ENCODE peak calls at places on chromosome 9, in six cellular contexts. L, D, H, E, Y and W are unnamed samples. For H3F3A, the result is how much of the 10 kb centered on the place peaks cover.

GRCh38 chr9:137244486-137245449 is 3.7 kb downstream of the TUBB4B start:
- DNase-seq in L (no peak), H (no peak), E (peak), D (peak), Y (no peak), W (peak)

GRCh38 chr9:131513177-131513576 is 10.5 kb downstream of the POMT1 start:
- DNase-seq in L (no peak), Y (no peak), D (no peak), H (no peak), E (no peak), W (no peak)

GRCh38 chr9:13806731-13807130 is 507.2 kb downstream of the NFIB start:
- DNase-seq in Y (no peak), E (no peak), L (no peak), D (no peak), H (no peak), W (no peak)

GRCh38 chr9:96858670-96859069 is 4.4 kb upstream of the ZNF782 start:
- DNase-seq in H (no peak), E (no peak), L (no peak), Y (no peak), D (no peak), W (no peak)

GRCh38 chr9:124040935-124041816 is 29.6 kb downstream of the LHX2 start:
- DNase-seq in D (no peak), E (peak), L (peak), H (peak), Y (peak), W (peak)

GRCh38 chr9:91028166-91028827 is 226.7 kb downstream of the SYK start:
- DNase-seq in E (no peak), D (no peak), L (peak), H (no peak), Y (no peak), W (no peak)

GRCh38 chr9:131530546-131530929 is 525 bp downstream of the UCK1 start:
- DNase-seq in L (peak), Y (peak), D (peak), E (peak), H (peak), W (peak)

GRCh38 chr9:23492126-23493002 is 333.7 kb downstream of the ELAVL2 start:
- DNase-seq in Y (peak), E (peak), H (peak), D (peak), L (peak), W (peak)

GRCh38 chr9:79482078-79482477 is 89.7 kb upstream of the TLE4 start:
- DNase-seq in Y (no peak), D (no peak), H (no peak), L (no peak), E (no peak), W (no peak)

GRCh38 chr9:128372188-128372641 is 1.0 kb downstream of the URM1 start:
- DNase-seq in Y (no peak), D (peak), E (no peak), L (no peak), H (no peak), W (peak)

GRCh38 chr9:3916984-3917383 is 382.9 kb downstream of the GLIS3 start:
- DNase-seq in E (no peak), L (no peak), H (no peak), Y (no peak), D (peak), W (peak)

GRCh38 chr9:81637276-81637675 is 52.1 kb downstream of the TLE1 start:
- DNase-seq in H (no peak), D (no peak), Y (no peak), E (no peak), L (no peak), W (no peak)

GRCh38 chr9:86097510-86098224 is 1.7 kb downstream of the GOLM1 start:
- DNase-seq in E (no peak), H (no peak), D (peak), Y (peak), L (peak), W (no peak)

GRCh38 chr9:89527084-89527483 is 29.2 kb upstream of the SEMA4D start:
- DNase-seq in H (no peak), L (no peak), D (no peak), Y (no peak), E (no peak), W (no peak)

GRCh38 chr9:35774907-35775635 is 16.3 kb upstream of the NPR2 start:
- DNase-seq in Y (no peak), E (peak), D (no peak), H (no peak), L (peak), W (no peak)

GRCh38 chr9:75176037-75176436 is 87.7 kb downstream of the OSTF1 start:
- DNase-seq in L (no peak), E (no peak), D (no peak), Y (no peak), H (no peak), W (no peak)

GRCh38 chr9:13427587-13427986 is 148.1 kb upstream of the MPDZ start:
- DNase-seq in L (peak), Y (peak), D (peak), H (peak), E (peak), W (peak)

GRCh38 chr9:69139596-69139995 is 34.5 kb upstream of the TJP2 start:
- DNase-seq in L (no peak), H (no peak), Y (no peak), D (no peak), E (no peak), W (no peak)

GRCh38 chr9:106829666-106830408 is 33.1 kb upstream of the ZNF462 start:
- DNase-seq in Y (no peak), D (no peak), L (peak), E (no peak), H (no peak), W (no peak)

DNA sequence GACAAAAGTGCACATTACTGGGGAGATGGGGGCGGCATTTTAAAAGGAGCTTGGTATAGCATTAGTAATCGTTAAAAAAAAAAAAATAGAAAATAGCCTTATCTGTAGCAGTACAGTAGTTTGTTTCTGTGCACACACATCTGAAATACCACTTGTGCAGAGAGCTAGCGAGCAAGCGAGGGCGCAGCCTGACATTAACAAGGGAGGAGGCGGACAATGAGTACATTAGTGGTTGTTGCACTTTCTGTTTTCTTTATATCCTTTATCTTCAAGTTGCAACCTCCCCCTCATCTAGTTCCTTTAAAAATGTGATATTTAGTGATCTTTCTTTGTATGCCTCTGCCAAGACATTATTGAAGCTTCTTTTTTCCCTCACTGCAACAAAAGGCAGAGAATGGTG is 880 bp upstream of the PTPDC1 start:
- DNase-seq in D (no peak), H (no peak), Y (no peak), E (no peak), L (no peak), W (no peak)
- TF ChIP-seq EZH2phosphoT487 in D (no peak), H (no peak), Y (no peak), E (no peak), L (no peak), W (no peak)

GRCh38 chr9:133657120-133657661 is 21.0 kb downstream of the DBH start:
- DNase-seq in E (no peak), Y (no peak), H (no peak), D (no peak), L (no peak), W (peak)

GRCh38 chr9:133659566-133659965 is 23.4 kb downstream of the DBH start:
- DNase-seq in L (no peak), E (no peak), H (no peak), D (no peak), Y (no peak), W (no peak)

GRCh38 chr9:133655701-133656100 is 19.5 kb downstream of the DBH start:
- DNase-seq in L (no peak), D (no peak), E (no peak), H (no peak), Y (no peak), W (no peak)

GRCh38 chr9:133656211-133657119 is 20.3 kb downstream of the DBH start:
- DNase-seq in Y (no peak), E (no peak), L (no peak), H (no peak), D (no peak), W (no peak)

GRCh38 chr9:133658442-133659431 is 22.6 kb downstream of the DBH start:
- DNase-seq in D (peak), L (no peak), Y (no peak), E (peak), H (no peak), W (peak)
- H2AFZ ChIP-seq in D (peak), L (no peak), Y (no peak), E (peak), H (no peak), W (peak)

DNA sequence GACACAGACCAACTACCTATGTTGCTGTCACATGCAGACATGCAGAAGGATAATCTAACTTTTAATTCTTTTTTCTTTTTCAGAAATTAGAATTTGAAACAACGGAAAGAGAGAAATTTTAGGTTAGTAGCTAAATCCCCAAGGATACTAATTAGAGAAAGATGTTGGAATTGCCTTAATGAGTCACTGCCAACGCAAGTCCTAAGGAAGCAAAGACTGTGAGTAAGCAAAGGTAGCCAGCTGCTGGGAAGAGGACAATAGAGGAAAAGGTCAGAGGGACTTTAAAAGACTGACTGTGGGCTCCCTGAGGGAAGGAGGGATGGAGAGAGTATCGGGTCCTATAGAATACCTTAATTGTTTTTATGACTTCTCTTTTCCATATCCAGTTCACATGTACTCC is 461.9 kb upstream of the PAPPA start:
- DNase-seq in E (no peak), D (peak), L (no peak), Y (no peak), H (no peak), W (peak)
- H3F3A ChIP-seq in E (under half), D (under half), L (under half), Y (under half), H (under half), W (half or more)

GRCh38 chr9:573551-574410 is 267.7 kb upstream of the DMRT1 start:
- DNase-seq in E (peak), Y (no peak), L (peak), H (no peak), D (no peak), W (no peak)
- TF ChIP-seq EZH2phosphoT487 in E (no peak), Y (no peak), L (no peak), H (no peak), D (no peak), W (no peak)

DNA sequence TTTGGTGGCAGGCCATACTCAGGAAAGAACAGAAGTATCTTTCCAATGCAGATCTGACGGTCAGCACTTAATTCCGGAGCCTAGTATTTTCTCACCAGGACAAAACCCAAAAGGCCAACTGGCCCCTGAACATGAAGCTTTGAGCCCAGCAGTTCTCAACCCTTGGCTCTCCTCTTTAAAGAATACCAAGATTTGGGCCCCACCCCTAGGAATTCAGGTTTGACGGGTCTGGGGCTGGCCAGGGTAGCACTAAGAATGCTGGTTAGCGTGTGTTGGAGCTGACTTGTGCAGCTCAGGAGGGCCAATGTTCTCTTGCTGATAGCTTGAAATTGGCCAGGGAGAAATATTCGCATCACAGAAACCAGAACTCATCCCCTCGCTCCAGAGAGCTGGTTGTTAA is 88.3 kb upstream of the PTCH1 start:
- DNase-seq in E (peak), L (peak), Y (no peak), H (no peak), D (peak), W (no peak)
- H2AFZ ChIP-seq in E (no peak), L (no peak), Y (no peak), H (no peak), D (no peak), W (no peak)

DNA sequence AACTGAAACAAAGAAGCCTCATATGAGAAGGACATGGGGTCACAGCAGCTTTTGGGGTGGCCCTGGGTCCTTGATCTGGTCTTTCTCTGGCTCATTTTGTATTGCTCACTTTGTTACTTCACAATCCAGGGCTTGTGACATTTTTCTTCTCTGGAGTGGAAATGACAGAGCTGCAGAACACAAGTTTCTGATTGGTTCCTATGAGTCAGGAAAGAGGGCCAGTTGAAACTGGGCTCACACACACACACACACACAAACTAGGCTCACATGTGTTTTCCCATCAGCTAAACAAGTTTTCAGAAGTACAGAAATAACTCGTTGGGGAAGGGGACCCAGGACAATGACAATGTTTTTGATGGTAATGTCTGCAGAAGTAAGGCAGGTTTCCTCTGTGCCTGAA is 54.3 kb downstream of the TMC1 start:
- DNase-seq in D (no peak), Y (no peak), E (no peak), L (no peak), H (no peak), W (no peak)
- H3F3A ChIP-seq in D (under half), Y (under half), E (under half), L (under half), H (under half), W (under half)